ENCODE peak calls at places on chromosome 14, in nine cellular contexts. One of them, this sample, is unnamed.
A peak's percentile ranks its signal among the peaks of the same experiment; 100 is the strongest.

GRCh38 chr14:94011795-94012194 is 14.3 kb upstream of the OTUB2 start:
- DNase-seq in endodermal cell: no peak
- DNase-seq in GDM1: no peak
- DNase-seq in MCF 10A: peak; percentile 30
- DNase-seq in non-pigmented ciliary epithelial cell: no peak
- DNase-seq in stimulated activated CD4-positive, alpha-beta T cell treated with anti-CD3 and anti-CD28 coated beads, TNF-alpha, amount 100 ng/mL, for 1 hour: no peak
- DNase-seq in neural crest cell: no peak
- DNase-seq in HCT116: no peak
- DNase-seq in activated T-cell treated with anti-CD3 and anti-CD28 coated beads for 1 hour: no peak
- DNase-seq in this sample: peak; percentile 50

GRCh38 chr14:58298477-58298879 is at the start of gene ARID4A:
- DNase-seq in stimulated activated CD4-positive, alpha-beta T cell treated with anti-CD3 and anti-CD28 coated beads, TNF-alpha, amount 100 ng/mL, for 1 hour: peak; percentile 50
- DNase-seq in endodermal cell: peak; percentile 96
- DNase-seq in HCT116: no peak
- DNase-seq in non-pigmented ciliary epithelial cell: no peak
- DNase-seq in activated T-cell treated with anti-CD3 and anti-CD28 coated beads for 1 hour: peak; percentile 62
- DNase-seq in MCF 10A: no peak
- DNase-seq in GDM1: no peak
- DNase-seq in neural crest cell: peak; percentile 59
- DNase-seq in this sample: no peak

GRCh38 chr14:39581474-39581873 is 149.2 kb upstream of the FBXO33 start:
- DNase-seq in HCT116: no peak
- DNase-seq in activated T-cell treated with anti-CD3 and anti-CD28 coated beads for 1 hour: no peak
- DNase-seq in MCF 10A: peak; percentile 11
- DNase-seq in GDM1: no peak
- DNase-seq in stimulated activated CD4-positive, alpha-beta T cell treated with anti-CD3 and anti-CD28 coated beads, TNF-alpha, amount 100 ng/mL, for 1 hour: no peak
- DNase-seq in non-pigmented ciliary epithelial cell: no peak
- DNase-seq in endodermal cell: no peak
- DNase-seq in neural crest cell: no peak
- DNase-seq in this sample: no peak

GRCh38 chr14:65623759-65624158 is 211.2 kb downstream of the FUT8 start:
- DNase-seq in endodermal cell: no peak
- DNase-seq in activated T-cell treated with anti-CD3 and anti-CD28 coated beads for 1 hour: no peak
- DNase-seq in GDM1: no peak
- DNase-seq in non-pigmented ciliary epithelial cell: no peak
- DNase-seq in neural crest cell: no peak
- DNase-seq in HCT116: no peak
- DNase-seq in stimulated activated CD4-positive, alpha-beta T cell treated with anti-CD3 and anti-CD28 coated beads, TNF-alpha, amount 100 ng/mL, for 1 hour: no peak
- DNase-seq in MCF 10A: no peak
- DNase-seq in this sample: no peak

GRCh38 chr14:52370406-52370911 is 56.3 kb downstream of the PTGER2 start:
- DNase-seq in non-pigmented ciliary epithelial cell: no peak
- DNase-seq in stimulated activated CD4-positive, alpha-beta T cell treated with anti-CD3 and anti-CD28 coated beads, TNF-alpha, amount 100 ng/mL, for 1 hour: no peak
- DNase-seq in neural crest cell: no peak
- DNase-seq in activated T-cell treated with anti-CD3 and anti-CD28 coated beads for 1 hour: no peak
- DNase-seq in endodermal cell: no peak
- DNase-seq in HCT116: no peak
- DNase-seq in GDM1: no peak
- DNase-seq in MCF 10A: peak; percentile 74
- DNase-seq in this sample: no peak

GRCh38 chr14:26255213-26255612 is 342.6 kb downstream of the NOVA1 start:
- DNase-seq in non-pigmented ciliary epithelial cell: no peak
- DNase-seq in HCT116: no peak
- DNase-seq in activated T-cell treated with anti-CD3 and anti-CD28 coated beads for 1 hour: no peak
- DNase-seq in GDM1: no peak
- DNase-seq in stimulated activated CD4-positive, alpha-beta T cell treated with anti-CD3 and anti-CD28 coated beads, TNF-alpha, amount 100 ng/mL, for 1 hour: no peak
- DNase-seq in neural crest cell: no peak
- DNase-seq in MCF 10A: peak; percentile 8
- DNase-seq in endodermal cell: no peak
- DNase-seq in this sample: no peak

GRCh38 chr14:95462491-95462890 is 54.0 kb downstream of the SYNE3 start:
- DNase-seq in GDM1: no peak
- DNase-seq in non-pigmented ciliary epithelial cell: no peak
- DNase-seq in endodermal cell: no peak
- DNase-seq in stimulated activated CD4-positive, alpha-beta T cell treated with anti-CD3 and anti-CD28 coated beads, TNF-alpha, amount 100 ng/mL, for 1 hour: no peak
- DNase-seq in neural crest cell: no peak
- DNase-seq in activated T-cell treated with anti-CD3 and anti-CD28 coated beads for 1 hour: no peak
- DNase-seq in HCT116: no peak
- DNase-seq in MCF 10A: no peak
- DNase-seq in this sample: no peak

GRCh38 chr14:59321184-59321952 is 132.9 kb downstream of the DAAM1 start:
- DNase-seq in MCF 10A: peak; percentile 30
- DNase-seq in endodermal cell: no peak
- DNase-seq in stimulated activated CD4-positive, alpha-beta T cell treated with anti-CD3 and anti-CD28 coated beads, TNF-alpha, amount 100 ng/mL, for 1 hour: no peak
- DNase-seq in GDM1: no peak
- DNase-seq in activated T-cell treated with anti-CD3 and anti-CD28 coated beads for 1 hour: no peak
- DNase-seq in HCT116: no peak
- DNase-seq in non-pigmented ciliary epithelial cell: no peak
- DNase-seq in neural crest cell: no peak
- DNase-seq in this sample: no peak

GRCh38 chr14:104800600-104801283 is at the start of gene ZBTB42:
- DNase-seq in GDM1: peak; percentile 41
- DNase-seq in activated T-cell treated with anti-CD3 and anti-CD28 coated beads for 1 hour: peak; percentile 59
- DNase-seq in non-pigmented ciliary epithelial cell: no peak
- DNase-seq in endodermal cell: peak; percentile 81
- DNase-seq in MCF 10A: peak; percentile 45
- DNase-seq in neural crest cell: no peak
- DNase-seq in HCT116: no peak
- DNase-seq in stimulated activated CD4-positive, alpha-beta T cell treated with anti-CD3 and anti-CD28 coated beads, TNF-alpha, amount 100 ng/mL, for 1 hour: peak; percentile 49
- DNase-seq in this sample: peak; percentile 87

GRCh38 chr14:29810657-29811056 is 117.0 kb downstream of the PRKD1 start:
- DNase-seq in GDM1: no peak
- DNase-seq in neural crest cell: no peak
- DNase-seq in HCT116: no peak
- DNase-seq in non-pigmented ciliary epithelial cell: no peak
- DNase-seq in endodermal cell: no peak
- DNase-seq in activated T-cell treated with anti-CD3 and anti-CD28 coated beads for 1 hour: no peak
- DNase-seq in stimulated activated CD4-positive, alpha-beta T cell treated with anti-CD3 and anti-CD28 coated beads, TNF-alpha, amount 100 ng/mL, for 1 hour: no peak
- DNase-seq in MCF 10A: peak; percentile 83
- DNase-seq in this sample: no peak

GRCh38 chr14:99534863-99535262 is 53.7 kb downstream of the CCNK start:
- DNase-seq in GDM1: no peak
- DNase-seq in non-pigmented ciliary epithelial cell: no peak
- DNase-seq in activated T-cell treated with anti-CD3 and anti-CD28 coated beads for 1 hour: no peak
- DNase-seq in endodermal cell: no peak
- DNase-seq in MCF 10A: no peak
- DNase-seq in stimulated activated CD4-positive, alpha-beta T cell treated with anti-CD3 and anti-CD28 coated beads, TNF-alpha, amount 100 ng/mL, for 1 hour: no peak
- DNase-seq in HCT116: no peak
- DNase-seq in neural crest cell: peak; percentile 40
- DNase-seq in this sample: no peak

GRCh38 chr14:95023115-95023514 is 134.2 kb downstream of the DICER1 start:
- DNase-seq in neural crest cell: no peak
- DNase-seq in MCF 10A: no peak
- DNase-seq in activated T-cell treated with anti-CD3 and anti-CD28 coated beads for 1 hour: no peak
- DNase-seq in HCT116: no peak
- DNase-seq in stimulated activated CD4-positive, alpha-beta T cell treated with anti-CD3 and anti-CD28 coated beads, TNF-alpha, amount 100 ng/mL, for 1 hour: no peak
- DNase-seq in non-pigmented ciliary epithelial cell: no peak
- DNase-seq in endodermal cell: no peak
- DNase-seq in GDM1: no peak
- DNase-seq in this sample: no peak

GRCh38 chr14:100156776-100157175 is 2.7 kb downstream of the DEGS2 start:
- DNase-seq in activated T-cell treated with anti-CD3 and anti-CD28 coated beads for 1 hour: no peak
- DNase-seq in non-pigmented ciliary epithelial cell: no peak
- DNase-seq in MCF 10A: no peak
- DNase-seq in stimulated activated CD4-positive, alpha-beta T cell treated with anti-CD3 and anti-CD28 coated beads, TNF-alpha, amount 100 ng/mL, for 1 hour: no peak
- DNase-seq in neural crest cell: no peak
- DNase-seq in GDM1: no peak
- DNase-seq in endodermal cell: no peak
- DNase-seq in HCT116: no peak
- DNase-seq in this sample: no peak

GRCh38 chr14:100842799-100843198 is 16.9 kb downstream of the MEG3 start:
- DNase-seq in activated T-cell treated with anti-CD3 and anti-CD28 coated beads for 1 hour: no peak
- DNase-seq in neural crest cell: no peak
- DNase-seq in endodermal cell: no peak
- DNase-seq in HCT116: no peak
- DNase-seq in GDM1: no peak
- DNase-seq in stimulated activated CD4-positive, alpha-beta T cell treated with anti-CD3 and anti-CD28 coated beads, TNF-alpha, amount 100 ng/mL, for 1 hour: no peak
- DNase-seq in non-pigmented ciliary epithelial cell: peak; percentile 60
- DNase-seq in MCF 10A: peak; percentile 17
- DNase-seq in this sample: no peak

GRCh38 chr14:103140316-103141109 is 17.3 kb downstream of the TNFAIP2 start:
- DNase-seq in stimulated activated CD4-positive, alpha-beta T cell treated with anti-CD3 and anti-CD28 coated beads, TNF-alpha, amount 100 ng/mL, for 1 hour: no peak
- DNase-seq in activated T-cell treated with anti-CD3 and anti-CD28 coated beads for 1 hour: no peak
- DNase-seq in neural crest cell: no peak
- DNase-seq in non-pigmented ciliary epithelial cell: no peak
- DNase-seq in MCF 10A: peak; percentile 29
- DNase-seq in GDM1: no peak
- DNase-seq in HCT116: no peak
- DNase-seq in endodermal cell: peak; percentile 60
- DNase-seq in this sample: peak; percentile 83

GRCh38 chr14:56687123-56687522 is 107.5 kb downstream of the TMEM260 start:
- DNase-seq in endodermal cell: no peak
- DNase-seq in HCT116: no peak
- DNase-seq in stimulated activated CD4-positive, alpha-beta T cell treated with anti-CD3 and anti-CD28 coated beads, TNF-alpha, amount 100 ng/mL, for 1 hour: no peak
- DNase-seq in MCF 10A: no peak
- DNase-seq in GDM1: no peak
- DNase-seq in neural crest cell: no peak
- DNase-seq in activated T-cell treated with anti-CD3 and anti-CD28 coated beads for 1 hour: no peak
- DNase-seq in non-pigmented ciliary epithelial cell: no peak
- DNase-seq in this sample: no peak

GRCh38 chr14:53956427-53957201 is at the start of gene BMP4:
- DNase-seq in neural crest cell: no peak
- DNase-seq in GDM1: no peak
- DNase-seq in stimulated activated CD4-positive, alpha-beta T cell treated with anti-CD3 and anti-CD28 coated beads, TNF-alpha, amount 100 ng/mL, for 1 hour: no peak
- DNase-seq in HCT116: peak; percentile 82
- DNase-seq in MCF 10A: no peak
- DNase-seq in endodermal cell: peak; percentile 94
- DNase-seq in activated T-cell treated with anti-CD3 and anti-CD28 coated beads for 1 hour: no peak
- DNase-seq in non-pigmented ciliary epithelial cell: no peak
- DNase-seq in this sample: peak; percentile 74

GRCh38 chr14:56491299-56492285 is 88.0 kb upstream of the TMEM260 start:
- DNase-seq in GDM1: no peak
- DNase-seq in MCF 10A: peak; percentile 49
- DNase-seq in endodermal cell: peak; percentile 94
- DNase-seq in activated T-cell treated with anti-CD3 and anti-CD28 coated beads for 1 hour: peak; percentile 9
- DNase-seq in non-pigmented ciliary epithelial cell: no peak
- DNase-seq in HCT116: peak; percentile 79
- DNase-seq in neural crest cell: peak; percentile 65
- DNase-seq in stimulated activated CD4-positive, alpha-beta T cell treated with anti-CD3 and anti-CD28 coated beads, TNF-alpha, amount 100 ng/mL, for 1 hour: no peak
- DNase-seq in this sample: peak; percentile 39

GRCh38 chr14:46368275-46368674 is 283.3 kb downstream of the RPL10L start:
- DNase-seq in MCF 10A: peak; percentile 5
- DNase-seq in endodermal cell: peak; percentile 48
- DNase-seq in activated T-cell treated with anti-CD3 and anti-CD28 coated beads for 1 hour: no peak
- DNase-seq in stimulated activated CD4-positive, alpha-beta T cell treated with anti-CD3 and anti-CD28 coated beads, TNF-alpha, amount 100 ng/mL, for 1 hour: no peak
- DNase-seq in neural crest cell: no peak
- DNase-seq in non-pigmented ciliary epithelial cell: no peak
- DNase-seq in GDM1: no peak
- DNase-seq in HCT116: no peak
- DNase-seq in this sample: no peak

GRCh38 chr14:99624971-99625370 is 20.0 kb upstream of the HHIPL1 start:
- DNase-seq in GDM1: no peak
- DNase-seq in non-pigmented ciliary epithelial cell: no peak
- DNase-seq in activated T-cell treated with anti-CD3 and anti-CD28 coated beads for 1 hour: no peak
- DNase-seq in stimulated activated CD4-positive, alpha-beta T cell treated with anti-CD3 and anti-CD28 coated beads, TNF-alpha, amount 100 ng/mL, for 1 hour: no peak
- DNase-seq in MCF 10A: no peak
- DNase-seq in neural crest cell: no peak
- DNase-seq in endodermal cell: peak; percentile 62
- DNase-seq in HCT116: no peak
- DNase-seq in this sample: no peak

GRCh38 chr14:58942516-58942915 is 246.0 kb upstream of the DAAM1 start:
- DNase-seq in GDM1: no peak
- DNase-seq in MCF 10A: no peak
- DNase-seq in endodermal cell: no peak
- DNase-seq in neural crest cell: no peak
- DNase-seq in HCT116: no peak
- DNase-seq in non-pigmented ciliary epithelial cell: no peak
- DNase-seq in stimulated activated CD4-positive, alpha-beta T cell treated with anti-CD3 and anti-CD28 coated beads, TNF-alpha, amount 100 ng/mL, for 1 hour: no peak
- DNase-seq in activated T-cell treated with anti-CD3 and anti-CD28 coated beads for 1 hour: no peak
- DNase-seq in this sample: no peak

GRCh38 chr14:76531821-76532318 is 155.9 kb downstream of the ESRRB start:
- DNase-seq in endodermal cell: no peak
- DNase-seq in activated T-cell treated with anti-CD3 and anti-CD28 coated beads for 1 hour: no peak
- DNase-seq in HCT116: no peak
- DNase-seq in GDM1: no peak
- DNase-seq in MCF 10A: no peak
- DNase-seq in stimulated activated CD4-positive, alpha-beta T cell treated with anti-CD3 and anti-CD28 coated beads, TNF-alpha, amount 100 ng/mL, for 1 hour: no peak
- DNase-seq in non-pigmented ciliary epithelial cell: no peak
- DNase-seq in neural crest cell: no peak
- DNase-seq in this sample: no peak

GRCh38 chr14:35134329-35135123 is 12.2 kb downstream of the PRORP start:
- DNase-seq in stimulated activated CD4-positive, alpha-beta T cell treated with anti-CD3 and anti-CD28 coated beads, TNF-alpha, amount 100 ng/mL, for 1 hour: no peak
- DNase-seq in endodermal cell: no peak
- DNase-seq in non-pigmented ciliary epithelial cell: no peak
- DNase-seq in activated T-cell treated with anti-CD3 and anti-CD28 coated beads for 1 hour: no peak
- DNase-seq in HCT116: no peak
- DNase-seq in GDM1: no peak
- DNase-seq in neural crest cell: no peak
- DNase-seq in MCF 10A: peak; percentile 70
- DNase-seq in this sample: no peak

GRCh38 chr14:92471919-92472318 is 41.7 kb upstream of the RIN3 start:
- DNase-seq in neural crest cell: no peak
- DNase-seq in HCT116: peak; percentile 62
- DNase-seq in MCF 10A: peak; percentile 67
- DNase-seq in endodermal cell: peak; percentile 78
- DNase-seq in stimulated activated CD4-positive, alpha-beta T cell treated with anti-CD3 and anti-CD28 coated beads, TNF-alpha, amount 100 ng/mL, for 1 hour: no peak
- DNase-seq in GDM1: no peak
- DNase-seq in non-pigmented ciliary epithelial cell: peak; percentile 69
- DNase-seq in activated T-cell treated with anti-CD3 and anti-CD28 coated beads for 1 hour: no peak
- DNase-seq in this sample: no peak

GRCh38 chr14:51448831-51449665 is 202.7 kb upstream of the FRMD6 start:
- DNase-seq in MCF 10A: peak; percentile 56
- DNase-seq in HCT116: no peak
- DNase-seq in stimulated activated CD4-positive, alpha-beta T cell treated with anti-CD3 and anti-CD28 coated beads, TNF-alpha, amount 100 ng/mL, for 1 hour: no peak
- DNase-seq in GDM1: no peak
- DNase-seq in non-pigmented ciliary epithelial cell: no peak
- DNase-seq in neural crest cell: no peak
- DNase-seq in activated T-cell treated with anti-CD3 and anti-CD28 coated beads for 1 hour: no peak
- DNase-seq in endodermal cell: no peak
- DNase-seq in this sample: no peak

GRCh38 chr14:54676822-54677708 is 110.1 kb downstream of the SAMD4A start:
- DNase-seq in stimulated activated CD4-positive, alpha-beta T cell treated with anti-CD3 and anti-CD28 coated beads, TNF-alpha, amount 100 ng/mL, for 1 hour: no peak
- DNase-seq in endodermal cell: peak; percentile 70
- DNase-seq in MCF 10A: peak; percentile 92
- DNase-seq in GDM1: no peak
- DNase-seq in neural crest cell: peak; percentile 9
- DNase-seq in non-pigmented ciliary epithelial cell: peak; percentile 90
- DNase-seq in HCT116: peak; percentile 75
- DNase-seq in activated T-cell treated with anti-CD3 and anti-CD28 coated beads for 1 hour: no peak
- DNase-seq in this sample: no peak

GRCh38 chr14:92366237-92366636 is 43.3 kb downstream of the SLC24A4 start:
- DNase-seq in stimulated activated CD4-positive, alpha-beta T cell treated with anti-CD3 and anti-CD28 coated beads, TNF-alpha, amount 100 ng/mL, for 1 hour: no peak
- DNase-seq in non-pigmented ciliary epithelial cell: no peak
- DNase-seq in MCF 10A: no peak
- DNase-seq in endodermal cell: no peak
- DNase-seq in HCT116: no peak
- DNase-seq in activated T-cell treated with anti-CD3 and anti-CD28 coated beads for 1 hour: no peak
- DNase-seq in GDM1: no peak
- DNase-seq in neural crest cell: no peak
- DNase-seq in this sample: no peak

GRCh38 chr14:31930493-31931225 is 146.4 kb upstream of the ARHGAP5 start:
- DNase-seq in endodermal cell: no peak
- DNase-seq in GDM1: no peak
- DNase-seq in MCF 10A: no peak
- DNase-seq in neural crest cell: no peak
- DNase-seq in non-pigmented ciliary epithelial cell: no peak
- DNase-seq in stimulated activated CD4-positive, alpha-beta T cell treated with anti-CD3 and anti-CD28 coated beads, TNF-alpha, amount 100 ng/mL, for 1 hour: no peak
- DNase-seq in HCT116: no peak
- DNase-seq in activated T-cell treated with anti-CD3 and anti-CD28 coated beads for 1 hour: no peak
- DNase-seq in this sample: no peak

GRCh38 chr14:87084908-87085307 is 908.1 kb downstream of the GALC start:
- DNase-seq in stimulated activated CD4-positive, alpha-beta T cell treated with anti-CD3 and anti-CD28 coated beads, TNF-alpha, amount 100 ng/mL, for 1 hour: no peak
- DNase-seq in non-pigmented ciliary epithelial cell: no peak
- DNase-seq in HCT116: no peak
- DNase-seq in endodermal cell: no peak
- DNase-seq in MCF 10A: no peak
- DNase-seq in GDM1: no peak
- DNase-seq in neural crest cell: no peak
- DNase-seq in activated T-cell treated with anti-CD3 and anti-CD28 coated beads for 1 hour: no peak
- DNase-seq in this sample: no peak

GRCh38 chr14:41922014-41922413 is 315.3 kb downstream of the LRFN5 start:
- DNase-seq in non-pigmented ciliary epithelial cell: peak; percentile 2
- DNase-seq in activated T-cell treated with anti-CD3 and anti-CD28 coated beads for 1 hour: no peak
- DNase-seq in endodermal cell: no peak
- DNase-seq in stimulated activated CD4-positive, alpha-beta T cell treated with anti-CD3 and anti-CD28 coated beads, TNF-alpha, amount 100 ng/mL, for 1 hour: no peak
- DNase-seq in neural crest cell: no peak
- DNase-seq in HCT116: no peak
- DNase-seq in GDM1: no peak
- DNase-seq in MCF 10A: no peak
- DNase-seq in this sample: no peak

This sample was measured in GM20000.